ENCODE peak calls at places on chromosomes 4 and X, in eight cellular contexts. One of them, this sample, is unnamed.
A peak's percentile ranks its signal among the peaks of the same experiment; 100 is the strongest.

GRCh38 chr4:55611358-55612059 is 19.5 kb upstream of the PDCL2 start:
- DNase-seq in neuronal stem cell: no peak
- DNase-seq in CD8-positive, alpha-beta T cell: no peak
- DNase-seq in neural progenitor cell: no peak
- DNase-seq in heart right ventricle: no peak
- DNase-seq in naive thymus-derived CD4-positive, alpha-beta T cell: no peak
- DNase-seq in psoas muscle: no peak
- DNase-seq in left lung: no peak
- DNase-seq in this sample: no peak

GRCh38 chr4:26525751-26526150 is 35.5 kb upstream of the CCKAR start:
- DNase-seq in neuronal stem cell: no peak
- DNase-seq in CD8-positive, alpha-beta T cell: no peak
- DNase-seq in neural progenitor cell: no peak
- DNase-seq in heart right ventricle: no peak
- DNase-seq in naive thymus-derived CD4-positive, alpha-beta T cell: no peak
- DNase-seq in psoas muscle: no peak
- DNase-seq in left lung: no peak
- DNase-seq in this sample: no peak

GRCh38 chrX:72258174-72258573 is 18.9 kb downstream of the RPS4X start:
- DNase-seq in neuronal stem cell: no peak
- DNase-seq in CD8-positive, alpha-beta T cell: no peak
- DNase-seq in neural progenitor cell: no peak
- DNase-seq in heart right ventricle: no peak
- DNase-seq in naive thymus-derived CD4-positive, alpha-beta T cell: no peak
- DNase-seq in psoas muscle: no peak
- DNase-seq in left lung: no peak
- DNase-seq in this sample: no peak

GRCh38 chrX:21150208-21150607 is 224.0 kb upstream of the CNKSR2 start:
- DNase-seq in neuronal stem cell: no peak
- DNase-seq in CD8-positive, alpha-beta T cell: no peak
- DNase-seq in neural progenitor cell: no peak
- DNase-seq in heart right ventricle: no peak
- DNase-seq in naive thymus-derived CD4-positive, alpha-beta T cell: no peak
- DNase-seq in psoas muscle: no peak
- DNase-seq in left lung: no peak
- DNase-seq in this sample: no peak

GRCh38 chrX:80812176-80812575 is 2.5 kb upstream of the BRWD3 start:
- DNase-seq in neuronal stem cell: peak; percentile 2
- DNase-seq in CD8-positive, alpha-beta T cell: peak; percentile 6
- DNase-seq in neural progenitor cell: peak; percentile 56
- DNase-seq in heart right ventricle: no peak
- DNase-seq in naive thymus-derived CD4-positive, alpha-beta T cell: no peak
- DNase-seq in psoas muscle: no peak
- DNase-seq in left lung: no peak
- DNase-seq in this sample: peak; percentile 75

GRCh38 chrX:17500145-17500579 is 125.2 kb downstream of the NHS start:
- DNase-seq in neuronal stem cell: no peak
- DNase-seq in CD8-positive, alpha-beta T cell: no peak
- DNase-seq in neural progenitor cell: no peak
- DNase-seq in heart right ventricle: no peak
- DNase-seq in naive thymus-derived CD4-positive, alpha-beta T cell: no peak
- DNase-seq in psoas muscle: no peak
- DNase-seq in left lung: no peak
- DNase-seq in this sample: no peak

GRCh38 chr4:28402751-28403150 is 1542.1 kb downstream of the STIM2 start:
- DNase-seq in neuronal stem cell: no peak
- DNase-seq in CD8-positive, alpha-beta T cell: no peak
- DNase-seq in neural progenitor cell: no peak
- DNase-seq in heart right ventricle: no peak
- DNase-seq in naive thymus-derived CD4-positive, alpha-beta T cell: no peak
- DNase-seq in psoas muscle: no peak
- DNase-seq in left lung: no peak
- DNase-seq in this sample: no peak

GRCh38 chr4:112813790-112814189 is 176.8 kb downstream of the LARP7 start:
- DNase-seq in neuronal stem cell: peak; percentile 32
- DNase-seq in CD8-positive, alpha-beta T cell: no peak
- DNase-seq in neural progenitor cell: no peak
- DNase-seq in heart right ventricle: no peak
- DNase-seq in naive thymus-derived CD4-positive, alpha-beta T cell: no peak
- DNase-seq in psoas muscle: no peak
- DNase-seq in left lung: no peak
- DNase-seq in this sample: no peak

GRCh38 chr4:3329887-3330286 is 37.1 kb downstream of the RGS12 start:
- DNase-seq in neuronal stem cell: no peak
- DNase-seq in CD8-positive, alpha-beta T cell: no peak
- DNase-seq in neural progenitor cell: no peak
- DNase-seq in heart right ventricle: no peak
- DNase-seq in naive thymus-derived CD4-positive, alpha-beta T cell: no peak
- DNase-seq in psoas muscle: no peak
- DNase-seq in left lung: no peak
- DNase-seq in this sample: no peak

GRCh38 chr4:168908093-168908492 is 102.0 kb downstream of the CBR4 start:
- DNase-seq in neuronal stem cell: no peak
- DNase-seq in CD8-positive, alpha-beta T cell: no peak
- DNase-seq in neural progenitor cell: no peak
- DNase-seq in heart right ventricle: no peak
- DNase-seq in naive thymus-derived CD4-positive, alpha-beta T cell: no peak
- DNase-seq in psoas muscle: no peak
- DNase-seq in left lung: no peak
- DNase-seq in this sample: no peak

GRCh38 chr4:168907119-168907698 is 102.8 kb downstream of the CBR4 start:
- DNase-seq in neuronal stem cell: no peak
- DNase-seq in CD8-positive, alpha-beta T cell: no peak
- DNase-seq in neural progenitor cell: no peak
- DNase-seq in heart right ventricle: no peak
- DNase-seq in naive thymus-derived CD4-positive, alpha-beta T cell: no peak
- DNase-seq in psoas muscle: no peak
- DNase-seq in left lung: no peak
- DNase-seq in this sample: no peak

GRCh38 chr4:168914095-168914494 is 96.0 kb downstream of the CBR4 start:
- DNase-seq in neuronal stem cell: no peak
- DNase-seq in CD8-positive, alpha-beta T cell: no peak
- DNase-seq in neural progenitor cell: no peak
- DNase-seq in heart right ventricle: no peak
- DNase-seq in naive thymus-derived CD4-positive, alpha-beta T cell: no peak
- DNase-seq in psoas muscle: no peak
- DNase-seq in left lung: no peak
- DNase-seq in this sample: no peak

GRCh38 chr4:168908859-168909390 is 101.1 kb downstream of the CBR4 start:
- DNase-seq in neuronal stem cell: no peak
- DNase-seq in CD8-positive, alpha-beta T cell: no peak
- DNase-seq in neural progenitor cell: no peak
- DNase-seq in heart right ventricle: no peak
- DNase-seq in naive thymus-derived CD4-positive, alpha-beta T cell: no peak
- DNase-seq in psoas muscle: no peak
- DNase-seq in left lung: no peak
- DNase-seq in this sample: no peak
- H3K27ac ChIP-seq in neuronal stem cell: no peak overlapping the region
- H3K27ac ChIP-seq in CD8-positive, alpha-beta T cell: no peak overlapping the region
- H3K27ac ChIP-seq in neural progenitor cell: no peak overlapping the region
- H3K27ac ChIP-seq in heart right ventricle: peak overlapping the region; percentile 54
- H3K27ac ChIP-seq in naive thymus-derived CD4-positive, alpha-beta T cell: no peak overlapping the region
- H3K27ac ChIP-seq in psoas muscle: peak overlapping the region; percentile 6
- H3K27ac ChIP-seq in left lung: no peak overlapping the region
- H3K27ac ChIP-seq in this sample: no peak overlapping the region

DNA sequence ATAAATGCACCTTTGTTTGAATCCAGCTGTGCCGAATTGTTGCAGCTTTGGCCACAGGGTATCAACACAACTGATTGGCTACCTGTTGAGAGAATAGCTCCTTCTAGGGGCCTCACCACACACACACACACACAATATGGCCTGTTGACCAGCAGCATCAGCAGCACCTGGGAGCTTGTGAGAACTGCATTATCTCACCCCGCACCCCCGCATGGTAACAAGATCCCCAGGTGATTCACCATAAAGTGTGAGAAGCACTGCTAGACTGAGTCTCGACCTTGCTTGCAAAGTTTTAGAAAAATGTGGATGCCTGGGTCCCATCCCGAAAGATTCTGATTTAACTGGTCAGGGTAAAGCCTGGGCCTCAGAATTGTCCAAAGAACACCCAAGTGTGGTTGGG is 176.9 kb upstream of the PRPS2 start:
- DNase-seq in neuronal stem cell: no peak
- DNase-seq in CD8-positive, alpha-beta T cell: no peak
- DNase-seq in neural progenitor cell: no peak
- DNase-seq in heart right ventricle: no peak
- DNase-seq in naive thymus-derived CD4-positive, alpha-beta T cell: no peak
- DNase-seq in psoas muscle: no peak
- DNase-seq in left lung: no peak
- DNase-seq in this sample: no peak
- H3K27ac ChIP-seq in neuronal stem cell: no peak overlapping the region
- H3K27ac ChIP-seq in CD8-positive, alpha-beta T cell: no peak overlapping the region
- H3K27ac ChIP-seq in neural progenitor cell: no peak overlapping the region
- H3K27ac ChIP-seq in heart right ventricle: no peak overlapping the region
- H3K27ac ChIP-seq in naive thymus-derived CD4-positive, alpha-beta T cell: no peak overlapping the region
- H3K27ac ChIP-seq in psoas muscle: no peak overlapping the region
- H3K27ac ChIP-seq in left lung: no peak overlapping the region
- H3K27ac ChIP-seq in this sample: no peak overlapping the region

GRCh38 chr4:114495471-114495928 is 103.1 kb upstream of the UGT8 start:
- DNase-seq in neuronal stem cell: peak; percentile 1
- DNase-seq in CD8-positive, alpha-beta T cell: no peak
- DNase-seq in neural progenitor cell: peak; percentile 31
- DNase-seq in heart right ventricle: no peak
- DNase-seq in naive thymus-derived CD4-positive, alpha-beta T cell: no peak
- DNase-seq in psoas muscle: no peak
- DNase-seq in left lung: no peak
- DNase-seq in this sample: peak; percentile 99
- H3K27ac ChIP-seq in neuronal stem cell: no peak overlapping the region
- H3K27ac ChIP-seq in CD8-positive, alpha-beta T cell: no peak overlapping the region
- H3K27ac ChIP-seq in neural progenitor cell: no peak overlapping the region
- H3K27ac ChIP-seq in heart right ventricle: no peak overlapping the region
- H3K27ac ChIP-seq in naive thymus-derived CD4-positive, alpha-beta T cell: no peak overlapping the region
- H3K27ac ChIP-seq in psoas muscle: no peak overlapping the region
- H3K27ac ChIP-seq in left lung: no peak overlapping the region
- H3K27ac ChIP-seq in this sample: peak overlapping the region; percentile 97

DNA sequence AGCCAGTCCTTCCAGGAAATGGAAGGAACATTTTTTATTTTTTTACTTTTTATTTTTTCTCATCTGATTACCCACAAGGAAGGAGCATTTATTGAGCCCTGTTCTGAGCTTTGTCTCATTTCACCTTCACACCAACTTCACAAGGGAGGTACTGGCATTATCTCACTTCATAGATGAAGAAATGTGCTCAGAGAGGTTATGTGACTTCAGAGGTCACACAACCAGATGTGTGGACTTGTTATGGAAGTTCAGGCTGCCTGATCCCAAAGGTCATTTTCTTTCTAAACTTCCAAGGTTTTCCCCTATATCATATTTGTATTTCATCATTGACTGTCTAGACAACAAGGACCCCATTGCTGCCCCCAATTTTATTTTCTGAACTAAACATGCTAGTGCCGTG is 160.3 kb downstream of the DCLK2 start:
- DNase-seq in neuronal stem cell: no peak
- DNase-seq in CD8-positive, alpha-beta T cell: no peak
- DNase-seq in neural progenitor cell: no peak
- DNase-seq in heart right ventricle: no peak
- DNase-seq in naive thymus-derived CD4-positive, alpha-beta T cell: no peak
- DNase-seq in psoas muscle: no peak
- DNase-seq in left lung: no peak
- DNase-seq in this sample: no peak
- H3K27ac ChIP-seq in neuronal stem cell: no peak overlapping the region
- H3K27ac ChIP-seq in CD8-positive, alpha-beta T cell: no peak overlapping the region
- H3K27ac ChIP-seq in neural progenitor cell: no peak overlapping the region
- H3K27ac ChIP-seq in heart right ventricle: no peak overlapping the region
- H3K27ac ChIP-seq in naive thymus-derived CD4-positive, alpha-beta T cell: no peak overlapping the region
- H3K27ac ChIP-seq in psoas muscle: no peak overlapping the region
- H3K27ac ChIP-seq in left lung: no peak overlapping the region
- H3K27ac ChIP-seq in this sample: no peak overlapping the region

GRCh38 chr4:150224896-150225591 is 146.8 kb downstream of the DCLK2 start:
- DNase-seq in neuronal stem cell: no peak
- DNase-seq in CD8-positive, alpha-beta T cell: no peak
- DNase-seq in neural progenitor cell: peak; percentile 25
- DNase-seq in heart right ventricle: no peak
- DNase-seq in naive thymus-derived CD4-positive, alpha-beta T cell: no peak
- DNase-seq in psoas muscle: no peak
- DNase-seq in left lung: no peak
- DNase-seq in this sample: peak; percentile 58
- H3K27ac ChIP-seq in neuronal stem cell: no peak overlapping the region
- H3K27ac ChIP-seq in CD8-positive, alpha-beta T cell: no peak overlapping the region
- H3K27ac ChIP-seq in neural progenitor cell: no peak overlapping the region
- H3K27ac ChIP-seq in heart right ventricle: no peak overlapping the region
- H3K27ac ChIP-seq in naive thymus-derived CD4-positive, alpha-beta T cell: no peak overlapping the region
- H3K27ac ChIP-seq in psoas muscle: no peak overlapping the region
- H3K27ac ChIP-seq in left lung: no peak overlapping the region
- H3K27ac ChIP-seq in this sample: no peak overlapping the region

DNA sequence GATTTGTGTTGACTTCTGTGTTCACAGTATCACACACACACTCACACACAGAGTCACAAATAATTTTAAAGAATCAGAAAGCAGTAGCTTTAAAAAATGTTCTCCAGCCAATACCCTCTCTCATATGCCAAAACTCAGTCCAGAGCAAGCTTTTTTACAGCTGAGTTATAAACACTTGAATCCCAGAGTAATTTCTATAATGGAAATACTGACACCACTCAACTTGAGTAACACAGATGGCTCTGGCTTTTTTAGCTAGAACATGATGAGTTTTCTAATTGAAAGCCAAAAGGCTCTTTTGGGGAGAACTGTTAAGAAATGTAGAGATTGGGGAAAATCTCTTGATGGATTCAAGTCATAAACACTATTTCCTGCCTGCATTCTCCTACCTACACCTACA is 100.8 kb downstream of the DOCK11 start:
- DNase-seq in neuronal stem cell: no peak
- DNase-seq in CD8-positive, alpha-beta T cell: no peak
- DNase-seq in neural progenitor cell: no peak
- DNase-seq in heart right ventricle: no peak
- DNase-seq in naive thymus-derived CD4-positive, alpha-beta T cell: no peak
- DNase-seq in psoas muscle: no peak
- DNase-seq in left lung: no peak
- DNase-seq in this sample: no peak
- H3K27ac ChIP-seq in neuronal stem cell: no peak overlapping the region
- H3K27ac ChIP-seq in CD8-positive, alpha-beta T cell: no peak overlapping the region
- H3K27ac ChIP-seq in neural progenitor cell: no peak overlapping the region
- H3K27ac ChIP-seq in heart right ventricle: no peak overlapping the region
- H3K27ac ChIP-seq in naive thymus-derived CD4-positive, alpha-beta T cell: no peak overlapping the region
- H3K27ac ChIP-seq in psoas muscle: no peak overlapping the region
- H3K27ac ChIP-seq in left lung: no peak overlapping the region
- H3K27ac ChIP-seq in this sample: no peak overlapping the region

GRCh38 chrX:101385795-101386541 is at the start of gene BTK:
- DNase-seq in neuronal stem cell: no peak
- DNase-seq in CD8-positive, alpha-beta T cell: no peak
- DNase-seq in neural progenitor cell: no peak
- DNase-seq in heart right ventricle: no peak
- DNase-seq in naive thymus-derived CD4-positive, alpha-beta T cell: no peak
- DNase-seq in psoas muscle: no peak
- DNase-seq in left lung: no peak
- DNase-seq in this sample: no peak
- H3K27ac ChIP-seq in neuronal stem cell: no peak within 1 kb of the TSS
- H3K27ac ChIP-seq in CD8-positive, alpha-beta T cell: no peak within 1 kb of the TSS
- H3K27ac ChIP-seq in neural progenitor cell: no peak within 1 kb of the TSS
- H3K27ac ChIP-seq in heart right ventricle: no peak within 1 kb of the TSS
- H3K27ac ChIP-seq in naive thymus-derived CD4-positive, alpha-beta T cell: no peak within 1 kb of the TSS
- H3K27ac ChIP-seq in psoas muscle: no peak within 1 kb of the TSS
- H3K27ac ChIP-seq in left lung: no peak within 1 kb of the TSS
- H3K27ac ChIP-seq in this sample: no peak within 1 kb of the TSS

This sample was measured in GM23338.